ENCODE peak calls at places on chromosomes 3 and 15, in six cellular contexts. N is GM23338, J is GM12891, O is endothelial cell of umbilical vein, F is HepG2, E is GM12892. S is an unnamed sample.
A peak's percentile ranks its signal among the peaks of the same experiment; 100 is the strongest.

GRCh38 chr3:150213577-150213976 is 194.5 kb upstream of the TSC22D2 start:
- DNase-seq in O (no peak), J (no peak), F (no peak), E (no peak), N (no peak), S (no peak)

GRCh38 chr3:174620138-174620537 is 239.0 kb upstream of the NAALADL2 start:
- DNase-seq in E (no peak), J (no peak), F (no peak), O (peak; percentile 6), N (peak; percentile 21), S (no peak)

GRCh38 chr3:128379768-128380167 is 86.9 kb downstream of the DNAJB8 start:
- DNase-seq in J (no peak), E (no peak), F (no peak), O (no peak), N (no peak), S (no peak)

GRCh38 chr15:29859981-29860745 is 37.9 kb upstream of the TJP1 start:
- DNase-seq in F (no peak), J (no peak), E (no peak), N (no peak), O (no peak), S (no peak)

GRCh38 chr3:183435701-183436100 is 7.3 kb upstream of the MCF2L2 start:
- DNase-seq in E (peak; percentile 13), N (no peak), O (no peak), J (peak; percentile 30), F (no peak), S (no peak)

GRCh38 chr3:146682176-146682575 is 77.0 kb upstream of the PLSCR5 start:
- DNase-seq in J (no peak), F (no peak), N (no peak), O (no peak), E (no peak), S (no peak)

GRCh38 chr3:116432795-116433194 is 12.5 kb downstream of the LSAMP start:
- DNase-seq in N (no peak), F (no peak), O (no peak), J (no peak), E (no peak), S (no peak)

GRCh38 chr3:9600597-9600996 is 47.0 kb upstream of the LHFPL4 start:
- DNase-seq in E (no peak), J (no peak), O (no peak), F (no peak), N (peak; percentile 87), S (no peak)

GRCh38 chr3:191363221-191363620 is 32.9 kb upstream of the UTS2B start:
- DNase-seq in E (no peak), F (peak; percentile 10), J (no peak), O (no peak), N (no peak), S (no peak)

GRCh38 chr3:52507359-52507758 is 12.2 kb downstream of the STAB1 start:
- DNase-seq in E (no peak), J (no peak), N (no peak), F (peak; percentile 63), O (no peak), S (no peak)

GRCh38 chr3:5005367-5005766 is 26.1 kb downstream of the BHLHE40 start:
- DNase-seq in F (peak; percentile 25), O (no peak), J (no peak), E (no peak), N (no peak), S (no peak)

GRCh38 chr3:5007873-5008272 is 28.6 kb downstream of the BHLHE40 start:
- DNase-seq in O (no peak), F (no peak), E (no peak), J (no peak), N (no peak), S (no peak)

GRCh38 chr3:5004319-5005152 is 25.3 kb downstream of the BHLHE40 start:
- DNase-seq in N (no peak), F (no peak), O (no peak), J (no peak), E (no peak), S (no peak)

GRCh38 chr3:5009506-5010100 is 30.4 kb downstream of the BHLHE40 start:
- DNase-seq in N (no peak), O (no peak), J (no peak), E (no peak), F (no peak), S (no peak)

GRCh38 chr3:5006755-5007202 is 27.5 kb downstream of the BHLHE40 start:
- DNase-seq in N (no peak), J (peak; percentile 43), E (peak; percentile 66), O (no peak), F (no peak), S (no peak)
- TF ChIP-seq POLR2AphosphoS5 in N (no peak), J (peak; percentile 71), E (peak; percentile 90), O (no peak), F (no peak), S (no peak)

GRCh38 chr3:111871809-111872623 is 13.0 kb downstream of the PHLDB2 start:
- DNase-seq in E (no peak), N (no peak), O (no peak), F (peak; percentile 5), J (no peak), S (no peak)

GRCh38 chr3:111872948-111873347 is 13.9 kb downstream of the PHLDB2 start:
- DNase-seq in E (no peak), J (no peak), F (no peak), N (no peak), O (no peak), S (no peak)

DNA sequence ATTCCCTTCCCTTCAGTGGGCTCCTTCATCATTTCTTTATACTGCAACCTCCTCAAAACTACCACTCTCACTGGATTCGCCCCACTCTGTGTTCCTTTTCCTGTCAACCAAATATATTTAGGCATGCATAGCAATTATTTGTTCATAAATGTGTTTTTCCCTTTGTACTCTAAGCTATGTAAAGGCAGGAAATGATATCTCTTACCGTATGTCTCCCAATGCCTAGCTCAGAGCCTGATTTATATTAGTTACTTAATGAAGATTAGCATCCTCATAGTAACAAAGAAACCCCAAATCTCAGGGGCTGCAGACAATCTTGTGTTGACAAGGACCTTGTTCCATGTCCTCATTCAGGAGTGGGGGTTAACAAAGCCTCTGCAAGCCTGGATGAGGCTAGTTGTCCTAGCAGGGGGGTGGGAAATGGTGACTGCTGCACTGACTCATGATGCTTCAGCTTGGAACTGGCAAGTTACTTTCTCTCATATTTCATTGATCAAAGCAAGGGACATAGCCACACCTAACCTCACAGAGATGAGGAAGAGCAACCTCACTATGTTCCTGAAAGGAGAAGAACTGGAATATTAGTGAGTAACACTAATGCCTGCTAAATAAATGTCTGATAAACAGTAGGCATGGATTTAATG is 15.2 kb downstream of the PHLDB2 start:
- DNase-seq in E (no peak), O (peak; percentile 47), J (no peak), N (no peak), F (peak; percentile 27), S (no peak)
- TF ChIP-seq POLR2AphosphoS5 in E (no peak), O (no peak), J (no peak), N (no peak), F (no peak), S (no peak)

GRCh38 chr3:142275856-142276255 is 50.5 kb upstream of the GK5 start:
- DNase-seq in J (no peak), O (no peak), F (no peak), E (no peak), N (no peak), S (peak; percentile 43)

GRCh38 chr3:142273501-142273900 is 48.1 kb upstream of the GK5 start:
- DNase-seq in F (no peak), J (no peak), E (no peak), O (no peak), N (no peak), S (no peak)

GRCh38 chr3:142274908-142275307 is 49.5 kb upstream of the GK5 start:
- DNase-seq in F (no peak), J (no peak), N (no peak), O (no peak), E (no peak), S (no peak)

GRCh38 chr3:142278451-142278850 is 53.1 kb upstream of the GK5 start:
- DNase-seq in O (no peak), E (no peak), F (no peak), N (no peak), J (no peak), S (no peak)

GRCh38 chr3:142276780-142277179 is 51.4 kb upstream of the GK5 start:
- DNase-seq in N (no peak), F (no peak), O (no peak), E (no peak), J (no peak), S (peak; percentile 66)
- TF ChIP-seq POLR2AphosphoS5 in N (no peak), F (no peak), O (no peak), E (no peak), J (no peak), S (no peak)

DNA sequence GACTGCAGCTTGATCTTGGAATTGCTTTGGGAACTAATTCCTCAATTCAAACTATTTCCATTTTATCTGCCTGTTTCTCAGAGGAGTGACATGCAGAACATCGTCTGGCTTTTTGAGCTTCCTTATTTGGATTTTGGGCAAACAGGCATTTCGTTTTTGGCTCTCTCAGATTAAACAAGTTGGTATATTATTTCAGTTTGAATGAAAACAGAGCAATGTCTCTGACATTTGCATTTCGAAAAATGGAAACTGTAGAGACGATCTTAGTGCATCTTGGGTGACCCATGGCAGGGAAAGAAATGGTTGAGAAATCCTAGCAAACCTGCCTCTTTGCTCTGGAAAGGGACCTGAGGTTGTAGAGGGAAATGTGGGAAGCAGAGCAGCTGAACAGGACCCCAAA is 33.0 kb upstream of the SNRK start:
- DNase-seq in F (no peak), O (no peak), E (no peak), N (no peak), J (no peak), S (no peak)
- TF ChIP-seq POLR2AphosphoS5 in F (no peak), O (no peak), E (no peak), N (no peak), J (no peak), S (no peak)